ENCODE peak calls at places on chromosomes 4 and X, in six cellular contexts. M is AG20443, K is right cardiac atrium, W is EL, B is non-pigmented ciliary epithelial cell, Y is pancreas. D is an unnamed sample.

GRCh38 chrX:43108828-43109227 is 330.9 kb upstream of the PPP1R2C start:
- DNase-seq in M (no peak), K (no peak), W (no peak), B (no peak), Y (no peak), D (no peak)

GRCh38 chr4:39975488-39976089 is 2.1 kb downstream of the PDS5A start:
- DNase-seq in M (no peak), K (no peak), W (peak), B (peak), Y (no peak), D (no peak)

GRCh38 chr4:88526221-88526815 is 2.7 kb upstream of the PYURF start:
- DNase-seq in M (no peak), K (no peak), W (peak), B (no peak), Y (no peak), D (no peak)

GRCh38 chr4:38101563-38101962 is 141.4 kb downstream of the PTTG2 start:
- DNase-seq in M (peak), K (no peak), W (peak), B (no peak), Y (no peak), D (no peak)

GRCh38 chrX:29553542-29553941 is 661.8 kb upstream of the MAGEB2 start:
- DNase-seq in M (no peak), K (no peak), W (no peak), B (no peak), Y (no peak), D (no peak)

GRCh38 chr4:186068581-186069402 is at the start of gene TLR3:
- DNase-seq in M (peak), K (no peak), W (peak), B (peak), Y (no peak), D (no peak)

GRCh38 chr4:178066338-178066941 is 624.2 kb upstream of the AGA start:
- DNase-seq in M (no peak), K (no peak), W (no peak), B (no peak), Y (no peak), D (no peak)

GRCh38 chrX:118677318-118677717 is 50.1 kb upstream of the IL13RA1 start:
- DNase-seq in M (no peak), K (no peak), W (no peak), B (no peak), Y (no peak), D (no peak)

GRCh38 chrX:140502491-140503229 is 2.2 kb downstream of the SOX3 start:
- DNase-seq in M (no peak), K (peak), W (no peak), B (no peak), Y (no peak), D (no peak)

GRCh38 chr4:23022032-23022431 is 329.3 kb downstream of the GBA3 start:
- DNase-seq in M (peak), K (peak), W (peak), B (peak), Y (no peak), D (no peak)

GRCh38 chrX:57155171-57155570 is 18.0 kb upstream of the SPIN2A start:
- DNase-seq in M (no peak), K (no peak), W (no peak), B (no peak), Y (no peak), D (no peak)

GRCh38 chr4:39044947-39045734 is 12.9 kb upstream of the TMEM156 start:
- DNase-seq in M (peak), K (peak), W (peak), B (no peak), Y (peak), D (peak)

GRCh38 chr4:177214935-177215334 is 94.7 kb upstream of the NEIL3 start:
- DNase-seq in M (peak), K (no peak), W (peak), B (no peak), Y (no peak), D (no peak)

GRCh38 chrX:20267924-20268701 is 1.4 kb upstream of the RPS6KA3 start:
- DNase-seq in M (peak), K (peak), W (no peak), B (no peak), Y (peak), D (peak)

GRCh38 chrX:106730385-106730784 is 3.9 kb downstream of the RNF128 start:
- DNase-seq in M (no peak), K (no peak), W (no peak), B (no peak), Y (no peak), D (no peak)

GRCh38 chrX:69285401-69285871 is 120.2 kb upstream of the PJA1 start:
- DNase-seq in M (peak), K (peak), W (no peak), B (no peak), Y (no peak), D (no peak)

GRCh38 chrX:47482512-47483309 is at the start of gene ZNF41:
- DNase-seq in M (peak), K (peak), W (peak), B (no peak), Y (peak), D (peak)

GRCh38 chr4:2007804-2008670 is 737 bp downstream of the NELFA start:
- DNase-seq in M (peak), K (no peak), W (peak), B (no peak), Y (no peak), D (no peak)

GRCh38 chr4:169810325-169811323 is 52.9 kb upstream of the HPF1 start:
- DNase-seq in M (peak), K (no peak), W (peak), B (peak), Y (peak), D (no peak)

GRCh38 chr4:78369691-78370090 is 181.9 kb upstream of the ANXA3 start:
- DNase-seq in M (peak), K (no peak), W (no peak), B (peak), Y (no peak), D (no peak)

GRCh38 chr4:7259039-7259438 is 66.7 kb downstream of the SORCS2 start:
- DNase-seq in M (no peak), K (no peak), W (no peak), B (no peak), Y (no peak), D (no peak)

GRCh38 chrX:102899940-102900916 is 36.8 kb upstream of the RAB40AL start:
- DNase-seq in M (peak), K (peak), W (peak), B (peak), Y (peak), D (peak)

GRCh38 chr4:59024257-59024656 is 1914.1 kb upstream of the IGFBP7 start:
- DNase-seq in M (no peak), K (no peak), W (no peak), B (no peak), Y (no peak), D (no peak)

GRCh38 chrX:15170927-15171326 is 99.0 kb downstream of the ASB9 start:
- DNase-seq in M (no peak), K (no peak), W (peak), B (no peak), Y (no peak), D (no peak)

GRCh38 chrX:102651242-102651967 is at the start of gene GPRASP1:
- DNase-seq in M (peak), K (peak), W (peak), B (no peak), Y (peak), D (no peak)

GRCh38 chr4:172707622-172708021 is 461.0 kb upstream of the GALNT7 start:
- DNase-seq in M (no peak), K (no peak), W (no peak), B (no peak), Y (no peak), D (no peak)

GRCh38 chrX:39773923-39774803 is 323.6 kb downstream of the BCOR start:
- DNase-seq in M (no peak), K (no peak), W (no peak), B (no peak), Y (peak), D (no peak)

GRCh38 chrX:53281321-53281822 is at the start of gene IQSEC2:
- DNase-seq in M (peak), K (peak), W (peak), B (no peak), Y (peak), D (no peak)

GRCh38 chr4:84887824-84888223 is 78.7 kb downstream of the WDFY3 start:
- DNase-seq in M (peak), K (no peak), W (peak), B (no peak), Y (no peak), D (no peak)

GRCh38 chrX:69036674-69037573 is 128.3 kb downstream of the PJA1 start:
- DNase-seq in M (no peak), K (no peak), W (no peak), B (no peak), Y (no peak), D (no peak)

GRCh38 chr4:121358473-121358872 is 22.3 kb downstream of the QRFPR start:
- DNase-seq in M (peak), K (no peak), W (peak), B (peak), Y (no peak), D (no peak)

GRCh38 chr4:165101641-165102040 is 11.0 kb downstream of the TMEM192 start:
- DNase-seq in M (no peak), K (no peak), W (no peak), B (no peak), Y (no peak), D (no peak)

GRCh38 chr4:16217300-16218051 is 8.8 kb downstream of the TAPT1 start:
- DNase-seq in M (no peak), K (no peak), W (no peak), B (no peak), Y (no peak), D (no peak)

GRCh38 chrX:3713937-3714434 is 537 bp upstream of the PRKX start:
- DNase-seq in M (no peak), K (no peak), W (no peak), B (no peak), Y (no peak), D (no peak)

GRCh38 chr4:143356493-143356892 is 19.8 kb downstream of the GAB1 start:
- DNase-seq in M (no peak), K (no peak), W (no peak), B (no peak), Y (no peak), D (no peak)

GRCh38 chr4:15343581-15343980 is 84.3 kb upstream of the C1QTNF7 start:
- DNase-seq in M (no peak), K (no peak), W (no peak), B (no peak), Y (no peak), D (no peak)

GRCh38 chrX:17605676-17606075 is 131.6 kb upstream of the SCML1 start:
- DNase-seq in M (peak), K (no peak), W (no peak), B (no peak), Y (no peak), D (no peak)

GRCh38 chr4:8571702-8572685 is 8.2 kb upstream of the GPR78 start:
- DNase-seq in M (no peak), K (no peak), W (no peak), B (no peak), Y (no peak), D (no peak)

GRCh38 chrX:11137543-11138139 is 26.5 kb downstream of the HCCS start:
- DNase-seq in M (peak), K (no peak), W (peak), B (no peak), Y (no peak), D (no peak)

D was measured in stimulated activated effector memory CD8-positive, alpha-beta T cell treated with anti-CD3 and anti-CD28 coated beads, Interleukin-12 subunit alpha, Interleukin-12 subunit beta, amount 100 ng/mL, for 72 hours.